ENCODE peak calls at places on chromosomes 12 and 14, in four cellular contexts. U is fibroblast of gingiva, S is epithelial cell of proximal tubule, X is ovary. O is an unnamed sample.

GRCh38 chr12:27524839-27525238 is 833 bp downstream of the PPFIBP1 start:
- DNase-seq in U (peak), S (no peak), X (peak), O (no peak)

GRCh38 chr14:102362545-102363181 is at the start of the genes CINP and TECPR2:
- DNase-seq in U (peak), S (peak), X (peak), O (peak)

GRCh38 chr12:116196752-116197718 is 80.5 kb downstream of the MED13L start:
- DNase-seq in U (no peak), S (no peak), X (no peak), O (no peak)

GRCh38 chr12:95802482-95803264 is 12.1 kb upstream of the NTN4 start:
- DNase-seq in U (peak), S (peak), X (no peak), O (peak)

GRCh38 chr14:89977668-89978067 is 21.9 kb downstream of the TDP1 start:
- DNase-seq in U (no peak), S (no peak), X (no peak), O (no peak)

GRCh38 chr12:64688715-64689114 is 70.5 kb downstream of the GNS start:
- DNase-seq in U (no peak), S (no peak), X (no peak), O (no peak)

GRCh38 chr14:52694761-52695480 is 437 bp downstream of the ERO1A start:
- DNase-seq in U (peak), S (no peak), X (peak), O (peak)

GRCh38 chr12:65509953-65510352 is 231.5 kb downstream of the MSRB3 start:
- DNase-seq in U (no peak), S (no peak), X (no peak), O (no peak)

GRCh38 chr12:68176252-68176651 is 16.7 kb upstream of the IFNG start:
- DNase-seq in U (no peak), S (no peak), X (no peak), O (no peak)

GRCh38 chr14:30621354-30621953 is 665 bp upstream of the SCFD1 start:
- DNase-seq in U (peak), S (no peak), X (peak), O (no peak)

GRCh38 chr12:42496886-42497285 is 92.7 kb downstream of the PRICKLE1 start:
- DNase-seq in U (no peak), S (no peak), X (no peak), O (no peak)

GRCh38 chr12:78703820-78704525 is 160.6 kb upstream of the SYT1 start:
- DNase-seq in U (peak), S (peak), X (no peak), O (peak)

GRCh38 chr12:75591628-75592027 is 80.2 kb upstream of the KRR1 start:
- DNase-seq in U (no peak), S (no peak), X (no peak), O (no peak)

GRCh38 chr12:82858534-82858917 is 171.8 kb downstream of the TMTC2 start:
- DNase-seq in U (no peak), S (no peak), X (no peak), O (no peak)

GRCh38 chr12:47097276-47097896 is 17.6 kb upstream of the AMIGO2 start:
- DNase-seq in U (peak), S (no peak), X (no peak), O (no peak)

GRCh38 chr14:54177861-54178591 is 218.8 kb upstream of the CDKN3 start:
- DNase-seq in U (no peak), S (no peak), X (no peak), O (peak)

GRCh38 chr14:64040044-64040443 is 187.2 kb downstream of the SYNE2 start:
- DNase-seq in U (no peak), S (no peak), X (no peak), O (no peak)

GRCh38 chr12:55002355-55002754 is 17.4 kb upstream of the NEUROD4 start:
- DNase-seq in U (no peak), S (no peak), X (no peak), O (no peak)

GRCh38 chr14:41285193-41285748 is 321.4 kb upstream of the LRFN5 start:
- DNase-seq in U (no peak), S (no peak), X (no peak), O (no peak)

GRCh38 chr12:93880853-93881522 is 203.8 kb downstream of the CRADD start:
- DNase-seq in U (no peak), S (no peak), X (no peak), O (no peak)

GRCh38 chr14:31173120-31173837 is 34.3 kb downstream of the HECTD1 start:
- DNase-seq in U (no peak), S (no peak), X (no peak), O (no peak)

GRCh38 chr12:88111074-88111652 is 30.7 kb downstream of the CEP290 start:
- DNase-seq in U (peak), S (peak), X (no peak), O (peak)

GRCh38 chr14:97074456-97074855 is 277.3 kb downstream of the VRK1 start:
- DNase-seq in U (no peak), S (no peak), X (no peak), O (no peak)

GRCh38 chr14:20278414-20278813 is 27.3 kb downstream of the TTC5 start:
- DNase-seq in U (no peak), S (no peak), X (no peak), O (peak)

GRCh38 chr14:36979863-36980262 is 192.5 kb downstream of the SLC25A21 start:
- DNase-seq in U (no peak), S (no peak), X (no peak), O (no peak)

GRCh38 chr12:77204055-77204454 is 138.7 kb upstream of the E2F7 start:
- DNase-seq in U (no peak), S (no peak), X (no peak), O (no peak)

O was measured in foreskin fibroblast.